ENCODE peak calls at places on chromosomes 13 and 19, in five cellular contexts. One of them, this sample, is unnamed. For H3K9me3, the result is how much of the 10 kb centered on the place peaks cover.

GRCh38 chr13:68257111-68257842 is 1027.1 kb upstream of the PCDH9 start:
- DNase-seq in CD8-positive, alpha-beta memory T cell: no peak
- DNase-seq in right cardiac atrium: no peak
- DNase-seq in fibroblast of lung: peak
- DNase-seq in T-helper 17 cell: no peak
- DNase-seq in this sample: no peak

GRCh38 chr19:33040994-33041827 is 23.5 kb downstream of the RHPN2 start:
- DNase-seq in fibroblast of lung: no peak
- DNase-seq in CD8-positive, alpha-beta memory T cell: no peak
- DNase-seq in T-helper 17 cell: no peak
- DNase-seq in right cardiac atrium: peak
- DNase-seq in this sample: no peak

GRCh38 chr19:46206176-46206575 is 23.4 kb upstream of the IGFL1 start:
- DNase-seq in right cardiac atrium: no peak
- DNase-seq in CD8-positive, alpha-beta memory T cell: no peak
- DNase-seq in T-helper 17 cell: no peak
- DNase-seq in fibroblast of lung: no peak
- DNase-seq in this sample: no peak

GRCh38 chr19:44050740-44051653 is 839 bp upstream of the ZNF223 start:
- DNase-seq in fibroblast of lung: no peak
- DNase-seq in right cardiac atrium: no peak
- DNase-seq in CD8-positive, alpha-beta memory T cell: no peak
- DNase-seq in T-helper 17 cell: no peak
- DNase-seq in this sample: no peak

GRCh38 chr13:111345682-111346081 is 25.2 kb downstream of the TEX29 start:
- DNase-seq in CD8-positive, alpha-beta memory T cell: no peak
- DNase-seq in T-helper 17 cell: no peak
- DNase-seq in fibroblast of lung: no peak
- DNase-seq in right cardiac atrium: no peak
- DNase-seq in this sample: no peak

GRCh38 chr19:33947565-33947964 is 150.9 kb downstream of the KCTD15 start:
- DNase-seq in right cardiac atrium: no peak
- DNase-seq in T-helper 17 cell: no peak
- DNase-seq in fibroblast of lung: no peak
- DNase-seq in CD8-positive, alpha-beta memory T cell: no peak
- DNase-seq in this sample: no peak

GRCh38 chr13:79776538-79776937 is 295.6 kb downstream of the NDFIP2 start:
- DNase-seq in T-helper 17 cell: no peak
- DNase-seq in fibroblast of lung: peak
- DNase-seq in CD8-positive, alpha-beta memory T cell: no peak
- DNase-seq in right cardiac atrium: no peak
- DNase-seq in this sample: no peak

GRCh38 chr13:77207943-77208342 is 119.0 kb downstream of the MYCBP2 start:
- DNase-seq in T-helper 17 cell: no peak
- DNase-seq in right cardiac atrium: no peak
- DNase-seq in fibroblast of lung: peak
- DNase-seq in CD8-positive, alpha-beta memory T cell: no peak
- DNase-seq in this sample: no peak

GRCh38 chr19:27741236-27741635 is 1471.7 kb downstream of the UQCRFS1 start:
- DNase-seq in right cardiac atrium: no peak
- DNase-seq in T-helper 17 cell: no peak
- DNase-seq in CD8-positive, alpha-beta memory T cell: no peak
- DNase-seq in fibroblast of lung: no peak
- DNase-seq in this sample: no peak

GRCh38 chr19:18499055-18499775 is 22.7 kb downstream of the ELL start:
- DNase-seq in CD8-positive, alpha-beta memory T cell: no peak
- DNase-seq in fibroblast of lung: no peak
- DNase-seq in T-helper 17 cell: no peak
- DNase-seq in right cardiac atrium: no peak
- DNase-seq in this sample: no peak

GRCh38 chr13:77113496-77113895 is 86.5 kb upstream of the FBXL3 start:
- DNase-seq in fibroblast of lung: no peak
- DNase-seq in right cardiac atrium: no peak
- DNase-seq in CD8-positive, alpha-beta memory T cell: no peak
- DNase-seq in T-helper 17 cell: no peak
- DNase-seq in this sample: no peak

GRCh38 chr13:33262069-33262487 is 23.5 kb downstream of the STARD13 start:
- DNase-seq in fibroblast of lung: no peak
- DNase-seq in T-helper 17 cell: no peak
- DNase-seq in right cardiac atrium: no peak
- DNase-seq in CD8-positive, alpha-beta memory T cell: no peak
- DNase-seq in this sample: no peak

GRCh38 chr13:90968510-90968909 is 379.0 kb upstream of the MIR17HG start:
- DNase-seq in CD8-positive, alpha-beta memory T cell: no peak
- DNase-seq in T-helper 17 cell: no peak
- DNase-seq in right cardiac atrium: no peak
- DNase-seq in fibroblast of lung: peak
- DNase-seq in this sample: no peak

GRCh38 chr19:10864538-10864899 is 6.8 kb upstream of the CARM1 start:
- DNase-seq in right cardiac atrium: peak
- DNase-seq in CD8-positive, alpha-beta memory T cell: peak
- DNase-seq in fibroblast of lung: peak
- DNase-seq in T-helper 17 cell: peak
- DNase-seq in this sample: peak
- H3K9me3 ChIP-seq in right cardiac atrium: under half
- H3K9me3 ChIP-seq in CD8-positive, alpha-beta memory T cell: under half
- H3K9me3 ChIP-seq in fibroblast of lung: under half
- H3K9me3 ChIP-seq in T-helper 17 cell: under half
- H3K9me3 ChIP-seq in this sample: under half

DNA sequence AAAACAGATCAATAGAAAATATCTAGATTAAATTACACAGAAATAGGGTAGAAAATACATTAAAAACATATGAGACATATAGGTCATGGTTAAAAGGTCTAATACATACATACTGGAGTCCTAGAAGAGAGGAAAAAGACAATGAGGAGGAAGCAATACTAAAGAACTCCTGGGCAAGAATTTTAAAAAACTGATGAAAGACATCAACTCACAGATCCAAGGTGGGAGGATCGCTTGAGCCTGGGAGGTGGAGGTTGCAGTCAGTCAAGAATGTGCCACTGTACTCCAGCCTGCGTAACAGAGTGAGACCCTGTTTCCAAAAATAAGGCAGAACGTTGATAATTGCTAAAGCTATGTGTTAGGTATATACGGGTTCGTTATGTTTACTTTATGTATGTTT is 5.4 kb upstream of the KASH5 start:
- DNase-seq in fibroblast of lung: no peak
- DNase-seq in right cardiac atrium: no peak
- DNase-seq in CD8-positive, alpha-beta memory T cell: no peak
- DNase-seq in T-helper 17 cell: no peak
- DNase-seq in this sample: no peak
- H3K9me3 ChIP-seq in fibroblast of lung: under half
- H3K9me3 ChIP-seq in right cardiac atrium: under half
- H3K9me3 ChIP-seq in CD8-positive, alpha-beta memory T cell: under half
- H3K9me3 ChIP-seq in T-helper 17 cell: under half
- H3K9me3 ChIP-seq in this sample: under half

GRCh38 chr13:73532582-73532981 is 473.8 kb downstream of the KLF5 start:
- DNase-seq in T-helper 17 cell: no peak
- DNase-seq in right cardiac atrium: no peak
- DNase-seq in CD8-positive, alpha-beta memory T cell: no peak
- DNase-seq in fibroblast of lung: no peak
- DNase-seq in this sample: no peak
- H3K9me3 ChIP-seq in T-helper 17 cell: under half
- H3K9me3 ChIP-seq in right cardiac atrium: under half
- H3K9me3 ChIP-seq in CD8-positive, alpha-beta memory T cell: under half
- H3K9me3 ChIP-seq in fibroblast of lung: under half
- H3K9me3 ChIP-seq in this sample: under half

DNA sequence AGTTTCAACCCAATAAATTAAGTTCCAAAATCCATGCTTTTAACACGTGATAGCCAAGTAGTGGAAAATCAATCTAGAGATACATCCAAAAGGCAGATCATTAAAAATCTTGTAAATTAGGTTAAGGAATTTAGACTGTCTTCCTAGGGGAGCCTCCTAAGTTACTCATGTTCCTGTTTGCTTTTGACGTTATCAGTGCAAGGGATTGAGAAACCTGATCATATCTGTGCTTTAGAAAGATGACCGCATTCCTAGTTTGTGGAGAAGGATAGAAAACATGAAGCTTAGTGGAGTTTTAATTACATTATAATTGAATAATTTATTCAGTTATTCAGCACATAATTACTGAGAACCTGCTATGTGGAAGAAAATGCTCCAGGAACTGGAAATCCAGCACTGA is 251.0 kb upstream of the ARGLU1 start:
- DNase-seq in CD8-positive, alpha-beta memory T cell: no peak
- DNase-seq in T-helper 17 cell: no peak
- DNase-seq in right cardiac atrium: no peak
- DNase-seq in fibroblast of lung: no peak
- DNase-seq in this sample: no peak
- H3K9me3 ChIP-seq in CD8-positive, alpha-beta memory T cell: under half
- H3K9me3 ChIP-seq in T-helper 17 cell: under half
- H3K9me3 ChIP-seq in right cardiac atrium: under half
- H3K9me3 ChIP-seq in fibroblast of lung: under half
- H3K9me3 ChIP-seq in this sample: under half

GRCh38 chr19:23999821-24000610 is 85.3 kb downstream of the ZNF726 start:
- DNase-seq in fibroblast of lung: no peak
- DNase-seq in right cardiac atrium: no peak
- DNase-seq in T-helper 17 cell: no peak
- DNase-seq in CD8-positive, alpha-beta memory T cell: no peak
- DNase-seq in this sample: no peak
- H3K9me3 ChIP-seq in fibroblast of lung: under half
- H3K9me3 ChIP-seq in right cardiac atrium: under half
- H3K9me3 ChIP-seq in T-helper 17 cell: under half
- H3K9me3 ChIP-seq in CD8-positive, alpha-beta memory T cell: under half
- H3K9me3 ChIP-seq in this sample: under half

GRCh38 chr19:11860721-11861120 is 12.2 kb downstream of the ZNF439 start:
- DNase-seq in T-helper 17 cell: no peak
- DNase-seq in right cardiac atrium: no peak
- DNase-seq in CD8-positive, alpha-beta memory T cell: no peak
- DNase-seq in fibroblast of lung: no peak
- DNase-seq in this sample: no peak
- H3K9me3 ChIP-seq in T-helper 17 cell: under half
- H3K9me3 ChIP-seq in right cardiac atrium: under half
- H3K9me3 ChIP-seq in CD8-positive, alpha-beta memory T cell: under half
- H3K9me3 ChIP-seq in fibroblast of lung: under half
- H3K9me3 ChIP-seq in this sample: half or more

GRCh38 chr13:40428354-40428753 is 238.1 kb downstream of the FOXO1 start:
- DNase-seq in CD8-positive, alpha-beta memory T cell: no peak
- DNase-seq in T-helper 17 cell: no peak
- DNase-seq in fibroblast of lung: no peak
- DNase-seq in right cardiac atrium: no peak
- DNase-seq in this sample: no peak

GRCh38 chr13:40434516-40435397 is 231.7 kb downstream of the FOXO1 start:
- DNase-seq in fibroblast of lung: no peak
- DNase-seq in CD8-positive, alpha-beta memory T cell: no peak
- DNase-seq in T-helper 17 cell: no peak
- DNase-seq in right cardiac atrium: no peak
- DNase-seq in this sample: no peak

GRCh38 chr13:40432018-40432978 is 234.1 kb downstream of the FOXO1 start:
- DNase-seq in right cardiac atrium: no peak
- DNase-seq in fibroblast of lung: no peak
- DNase-seq in CD8-positive, alpha-beta memory T cell: no peak
- DNase-seq in T-helper 17 cell: no peak
- DNase-seq in this sample: no peak

GRCh38 chr13:40433577-40433976 is 232.9 kb downstream of the FOXO1 start:
- DNase-seq in CD8-positive, alpha-beta memory T cell: peak
- DNase-seq in T-helper 17 cell: no peak
- DNase-seq in fibroblast of lung: no peak
- DNase-seq in right cardiac atrium: no peak
- DNase-seq in this sample: no peak

GRCh38 chr13:40430234-40430633 is 236.2 kb downstream of the FOXO1 start:
- DNase-seq in T-helper 17 cell: no peak
- DNase-seq in CD8-positive, alpha-beta memory T cell: no peak
- DNase-seq in fibroblast of lung: no peak
- DNase-seq in right cardiac atrium: no peak
- DNase-seq in this sample: no peak
- H3K9me3 ChIP-seq in T-helper 17 cell: under half
- H3K9me3 ChIP-seq in CD8-positive, alpha-beta memory T cell: under half
- H3K9me3 ChIP-seq in fibroblast of lung: under half
- H3K9me3 ChIP-seq in right cardiac atrium: under half
- H3K9me3 ChIP-seq in this sample: under half

GRCh38 chr19:40157059-40157458 is 34.2 kb upstream of the MAP3K10 start:
- DNase-seq in CD8-positive, alpha-beta memory T cell: no peak
- DNase-seq in right cardiac atrium: no peak
- DNase-seq in fibroblast of lung: no peak
- DNase-seq in T-helper 17 cell: no peak
- DNase-seq in this sample: no peak
- H3K9me3 ChIP-seq in CD8-positive, alpha-beta memory T cell: under half
- H3K9me3 ChIP-seq in right cardiac atrium: under half
- H3K9me3 ChIP-seq in fibroblast of lung: under half
- H3K9me3 ChIP-seq in T-helper 17 cell: under half
- H3K9me3 ChIP-seq in this sample: under half

DNA sequence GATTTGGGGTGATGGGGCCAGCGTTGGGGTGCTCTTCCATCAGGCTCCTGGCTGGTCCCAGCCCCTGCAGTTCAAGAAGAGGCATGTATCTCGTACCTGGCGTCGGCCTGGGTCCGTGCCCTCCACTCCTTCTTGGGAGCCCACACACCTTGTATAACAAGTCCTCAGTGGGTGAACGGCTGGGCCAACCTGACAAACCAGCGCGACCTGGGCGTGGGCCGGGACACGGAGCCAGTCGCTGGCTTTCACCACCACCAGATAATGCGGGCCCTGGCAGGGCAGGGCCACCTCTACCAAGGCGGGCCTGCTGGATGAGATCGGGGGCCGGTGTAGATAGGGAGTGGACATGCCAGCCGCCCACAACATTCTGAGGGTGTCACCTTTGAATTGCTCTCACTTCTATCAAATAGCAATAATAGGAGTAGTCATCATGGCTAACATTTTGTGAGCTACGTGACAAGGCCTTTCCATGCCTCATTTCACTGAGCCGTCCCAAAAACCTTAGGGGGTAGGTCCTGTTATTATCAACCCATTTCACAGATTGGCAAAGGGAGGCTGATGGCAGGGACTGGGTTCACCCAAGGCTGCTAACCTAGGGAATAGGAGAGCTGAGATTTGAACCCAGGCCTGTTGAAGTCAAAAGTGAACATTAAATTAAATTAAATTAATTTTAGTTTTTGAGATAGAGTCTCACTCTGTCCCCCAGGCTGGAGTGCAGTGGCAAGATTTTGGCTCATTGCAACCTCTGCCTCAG is 3.5 kb downstream of the CYP4F22 start:
- DNase-seq in right cardiac atrium: no peak
- DNase-seq in fibroblast of lung: no peak
- DNase-seq in T-helper 17 cell: no peak
- DNase-seq in CD8-positive, alpha-beta memory T cell: no peak
- DNase-seq in this sample: no peak
- H3K9me3 ChIP-seq in right cardiac atrium: under half
- H3K9me3 ChIP-seq in fibroblast of lung: under half
- H3K9me3 ChIP-seq in T-helper 17 cell: under half
- H3K9me3 ChIP-seq in CD8-positive, alpha-beta memory T cell: under half
- H3K9me3 ChIP-seq in this sample: under half

GRCh38 chr19:21046489-21046888 is 26.0 kb downstream of the ZNF430 start:
- DNase-seq in CD8-positive, alpha-beta memory T cell: no peak
- DNase-seq in fibroblast of lung: no peak
- DNase-seq in right cardiac atrium: no peak
- DNase-seq in T-helper 17 cell: no peak
- DNase-seq in this sample: no peak
- H3K9me3 ChIP-seq in CD8-positive, alpha-beta memory T cell: under half
- H3K9me3 ChIP-seq in fibroblast of lung: under half
- H3K9me3 ChIP-seq in right cardiac atrium: under half
- H3K9me3 ChIP-seq in T-helper 17 cell: under half
- H3K9me3 ChIP-seq in this sample: under half